ENCODE peak calls at places on chromosomes 13 and 19, in seven cellular contexts. Q is K562, I is H1, E is HepG2, X is SK-N-SH, Y is HCT116, J is GM12878. R is an unnamed sample.

GRCh38 chr13:91464336-91464735 is 65.9 kb downstream of the GPC5 start:
- DNase-seq in Q (no peak), I (no peak), E (no peak), X (no peak), Y (no peak), J (no peak), R (no peak)

GRCh38 chr13:61204025-61204424 is 211.6 kb downstream of the PCDH20 start:
- DNase-seq in Q (no peak), I (no peak), E (no peak), X (no peak), Y (no peak), J (no peak), R (no peak)

GRCh38 chr19:43651758-43652545 is 12.3 kb upstream of the CADM4 start:
- DNase-seq in Q (peak; percentile 70), I (no peak), E (peak; percentile 75), X (peak; percentile 72), Y (no peak), J (no peak), R (peak; percentile 43)

GRCh38 chr13:28657784-28658538 is 969 bp upstream of the POMP start:
- DNase-seq in Q (no peak), I (no peak), E (no peak), X (peak; percentile 7), Y (no peak), J (peak; percentile 51), R (no peak)

GRCh38 chr19:29576043-29576442 is 30.0 kb upstream of the POP4 start:
- DNase-seq in Q (no peak), I (no peak), E (no peak), X (no peak), Y (no peak), J (no peak), R (no peak)

GRCh38 chr19:47631681-47632446 is 22.9 kb downstream of the BICRA start:
- DNase-seq in Q (no peak), I (no peak), E (no peak), X (no peak), Y (no peak), J (no peak), R (no peak)

GRCh38 chr13:94558721-94559120 is 37.2 kb downstream of the TGDS start:
- DNase-seq in Q (no peak), I (no peak), E (no peak), X (no peak), Y (no peak), J (no peak), R (no peak)

GRCh38 chr19:7191946-7192691 is 102.1 kb downstream of the INSR start:
- DNase-seq in Q (no peak), I (no peak), E (no peak), X (no peak), Y (no peak), J (no peak), R (no peak)

GRCh38 chr13:97631158-97631557 is 197.2 kb downstream of the RAP2A start:
- DNase-seq in Q (no peak), I (no peak), E (no peak), X (no peak), Y (no peak), J (no peak), R (no peak)

GRCh38 chr19:52665529-52665928 is 27.4 kb upstream of the ZNF83 start:
- DNase-seq in Q (peak; percentile 47), I (no peak), E (no peak), X (no peak), Y (peak; percentile 53), J (no peak), R (no peak)

GRCh38 chr19:48123907-48124675 is 13.5 kb upstream of the PLA2G4C start:
- DNase-seq in Q (no peak), I (no peak), E (peak; percentile 39), X (no peak), Y (peak; percentile 39), J (no peak), R (no peak)

GRCh38 chr13:99693351-99693750 is 192.1 kb downstream of the TM9SF2 start:
- DNase-seq in Q (no peak), I (no peak), E (no peak), X (no peak), Y (no peak), J (no peak), R (no peak)

GRCh38 chr13:113546571-113547247 is 37.8 kb upstream of the TFDP1 start:
- DNase-seq in Q (no peak), I (no peak), E (no peak), X (no peak), Y (no peak), J (no peak), R (no peak)

GRCh38 chr19:35295792-35296462 is 4.0 kb downstream of the MAG start:
- DNase-seq in Q (peak; percentile 43), I (no peak), E (no peak), X (no peak), Y (no peak), J (no peak), R (no peak)

GRCh38 chr13:76882431-76882830 is 3.8 kb downstream of the KCTD12 start:
- DNase-seq in Q (no peak), I (no peak), E (no peak), X (no peak), Y (no peak), J (no peak), R (no peak)

GRCh38 chr13:103055166-103055565 is 11.1 kb downstream of the SLC10A2 start:
- DNase-seq in Q (no peak), I (no peak), E (no peak), X (no peak), Y (no peak), J (no peak), R (no peak)

GRCh38 chr13:24203726-24204295 is 43.3 kb downstream of the SPATA13 start:
- DNase-seq in Q (no peak), I (no peak), E (no peak), X (no peak), Y (no peak), J (no peak), R (no peak)

GRCh38 chr13:30831515-30831914 is 74.6 kb upstream of the MEDAG start:
- DNase-seq in Q (no peak), I (no peak), E (peak; percentile 77), X (no peak), Y (no peak), J (no peak), R (no peak)

GRCh38 chr19:10258080-10258710 is 6.2 kb downstream of the MRPL4 start:
- DNase-seq in Q (no peak), I (no peak), E (no peak), X (no peak), Y (no peak), J (no peak), R (no peak)

GRCh38 chr13:45773236-45773635 is 71.1 kb downstream of the CBY2 start:
- DNase-seq in Q (no peak), I (no peak), E (no peak), X (no peak), Y (no peak), J (no peak), R (no peak)

GRCh38 chr19:54137913-54138776 is 583 bp downstream of the CNOT3 start:
- DNase-seq in Q (peak; percentile 77), I (no peak), E (no peak), X (peak; percentile 75), Y (no peak), J (no peak), R (no peak)
- TF ChIP-seq JUND in Q (no peak), I (peak; percentile 1), E (no peak), X (no peak), Y (no peak), J (no peak), R (no peak)

DNA sequence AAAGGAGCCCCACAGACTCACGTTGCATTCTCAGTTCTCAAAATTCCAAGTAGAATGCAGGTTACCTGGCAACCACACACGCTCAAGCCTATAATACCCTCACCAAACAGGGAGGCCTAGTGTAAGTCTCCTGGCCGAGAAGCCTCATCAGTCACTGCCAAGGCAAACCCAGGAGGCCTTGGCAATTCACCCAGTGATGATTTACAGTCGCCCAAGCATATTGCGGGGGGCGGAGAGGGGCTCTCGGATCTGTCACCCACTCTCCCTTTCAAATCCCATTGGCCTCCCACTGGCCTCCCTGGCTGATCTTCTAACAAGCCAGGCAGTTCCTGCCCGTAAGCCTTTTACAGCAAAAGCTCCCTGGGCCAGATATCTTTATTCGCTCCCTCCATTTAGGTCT is 1.1 kb downstream of the AKAP8L start:
- DNase-seq in Q (no peak), I (no peak), E (no peak), X (no peak), Y (no peak), J (no peak), R (peak; percentile 10)
- TF ChIP-seq JUND in Q (no peak), I (no peak), E (no peak), X (no peak), Y (no peak), J (no peak), R (no peak)

GRCh38 chr19:51478381-51479285 is at the start of gene CEACAM18:
- DNase-seq in Q (peak; percentile 32), I (no peak), E (no peak), X (no peak), Y (no peak), J (no peak), R (no peak)

GRCh38 chr19:51476164-51476563 is 2.2 kb upstream of the CEACAM18 start:
- DNase-seq in Q (no peak), I (no peak), E (no peak), X (no peak), Y (no peak), J (no peak), R (no peak)

GRCh38 chr19:51479531-51480331 is 1.4 kb downstream of the CEACAM18 start:
- DNase-seq in Q (no peak), I (no peak), E (no peak), X (no peak), Y (no peak), J (no peak), R (no peak)

GRCh38 chr19:51480590-51480989 is 2.3 kb downstream of the CEACAM18 start:
- DNase-seq in Q (peak; percentile 77), I (no peak), E (peak; percentile 20), X (no peak), Y (no peak), J (no peak), R (no peak)

GRCh38 chr19:51477343-51477742 is 996 bp upstream of the CEACAM18 start:
- DNase-seq in Q (no peak), I (no peak), E (no peak), X (no peak), Y (no peak), J (no peak), R (no peak)
- TF ChIP-seq JUND in Q (peak; percentile 67), I (no peak), E (no peak), X (no peak), Y (no peak), J (no peak), R (no peak)

DNA sequence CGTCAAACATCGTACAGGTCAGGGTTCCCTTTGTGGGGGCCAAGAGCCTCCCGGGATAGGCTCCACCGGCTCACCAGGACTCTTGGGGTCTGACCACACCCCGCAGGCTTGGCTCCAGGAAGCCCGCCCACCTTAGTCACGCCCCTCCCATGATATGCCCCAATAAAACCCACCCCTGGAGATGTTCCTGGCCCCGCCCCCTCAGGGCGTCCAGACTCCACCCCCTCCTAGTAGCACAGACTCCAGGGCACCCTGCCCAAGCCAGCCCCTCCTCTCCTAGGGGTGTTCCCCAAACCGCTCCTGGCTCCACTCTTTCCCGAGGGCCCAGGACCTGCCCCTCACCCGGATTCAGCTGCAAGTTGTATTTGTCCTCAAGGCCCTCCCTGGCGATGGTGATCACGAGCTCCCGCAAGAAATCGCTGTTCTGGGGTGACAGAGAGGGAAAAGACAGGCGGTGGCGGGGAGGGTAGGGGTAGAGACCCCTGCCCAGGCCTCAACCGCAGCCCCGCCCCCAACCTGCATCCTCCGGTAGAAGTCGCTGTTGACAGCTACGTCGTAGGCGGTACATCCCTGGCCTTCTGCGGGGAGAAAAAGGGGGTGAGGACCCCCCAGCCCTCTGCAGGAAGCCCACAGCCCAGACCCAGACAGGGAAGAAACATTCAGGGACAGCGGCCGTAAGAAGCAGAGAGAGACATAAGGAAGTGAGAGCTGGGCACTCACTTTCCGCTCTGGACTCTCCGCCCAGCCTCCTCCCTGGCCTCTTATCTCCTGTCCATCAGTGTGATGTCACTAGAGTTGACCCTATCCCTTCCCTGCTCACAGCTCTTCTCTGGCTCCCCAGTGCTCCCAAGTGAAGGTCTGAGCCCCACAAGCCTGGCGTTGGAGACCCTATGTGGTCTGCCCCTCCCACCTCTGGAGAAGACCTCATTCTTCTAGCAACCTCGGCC is 3.9 kb downstream of the PIH1D1 start:
- DNase-seq in Q (peak; percentile 66), I (peak; percentile 75), E (no peak), X (peak; percentile 73), Y (peak; percentile 50), J (no peak), R (no peak)
- TF ChIP-seq JUND in Q (no peak), I (no peak), E (no peak), X (no peak), Y (no peak), J (no peak), R (no peak)

R was measured in T47D.